ENCODE peak calls at places on chromosomes 13 and 19, in five cellular contexts. One of them, this sample, is unnamed.

GRCh38 chr19:7292950-7293794 is 1.0 kb downstream of the INSR start:
- DNase-seq in thyroid gland: peak; percentile 44
- DNase-seq in aorta: peak; percentile 69
- DNase-seq in OCI-LY7: peak; percentile 56
- DNase-seq in thoracic aorta: no peak
- DNase-seq in this sample: peak; percentile 70

GRCh38 chr13:90792335-90792734 is 555.2 kb upstream of the MIR17HG start:
- DNase-seq in thoracic aorta: no peak
- DNase-seq in OCI-LY7: no peak
- DNase-seq in thyroid gland: no peak
- DNase-seq in aorta: no peak
- DNase-seq in this sample: no peak

GRCh38 chr13:50435011-50435410 is 408.5 kb downstream of the DLEU7 start:
- DNase-seq in OCI-LY7: no peak
- DNase-seq in aorta: no peak
- DNase-seq in thyroid gland: no peak
- DNase-seq in thoracic aorta: no peak
- DNase-seq in this sample: no peak

GRCh38 chr13:45142440-45143345 is 22.4 kb downstream of the GTF2F2 start:
- DNase-seq in aorta: no peak
- DNase-seq in OCI-LY7: no peak
- DNase-seq in thyroid gland: no peak
- DNase-seq in thoracic aorta: no peak
- DNase-seq in this sample: no peak

GRCh38 chr19:45076029-45076850 is at the start of gene ZNF296:
- DNase-seq in aorta: peak; percentile 82
- DNase-seq in OCI-LY7: peak; percentile 92
- DNase-seq in thyroid gland: peak; percentile 79
- DNase-seq in thoracic aorta: no peak
- DNase-seq in this sample: peak; percentile 94

GRCh38 chr19:49447485-49448431 is 3.9 kb downstream of the PIH1D1 start:
- DNase-seq in thyroid gland: no peak
- DNase-seq in aorta: peak; percentile 58
- DNase-seq in thoracic aorta: no peak
- DNase-seq in OCI-LY7: peak; percentile 80
- DNase-seq in this sample: peak; percentile 93

GRCh38 chr13:35649162-35649561 is 172.7 kb upstream of the MAB21L1 start:
- DNase-seq in thoracic aorta: no peak
- DNase-seq in OCI-LY7: no peak
- DNase-seq in aorta: no peak
- DNase-seq in thyroid gland: no peak
- DNase-seq in this sample: no peak

GRCh38 chr13:49356224-49356623 is 87.6 kb downstream of the CAB39L start:
- DNase-seq in thoracic aorta: no peak
- DNase-seq in thyroid gland: no peak
- DNase-seq in OCI-LY7: no peak
- DNase-seq in aorta: no peak
- DNase-seq in this sample: no peak

GRCh38 chr19:7920520-7921301 is 573 bp downstream of the SNAPC2 start:
- DNase-seq in aorta: peak; percentile 99
- DNase-seq in thoracic aorta: peak; percentile 100
- DNase-seq in thyroid gland: peak; percentile 99
- DNase-seq in OCI-LY7: peak; percentile 98
- DNase-seq in this sample: peak; percentile 99

GRCh38 chr13:34207872-34208271 is 389.9 kb downstream of the RFC3 start:
- DNase-seq in aorta: no peak
- DNase-seq in thoracic aorta: no peak
- DNase-seq in OCI-LY7: no peak
- DNase-seq in thyroid gland: no peak
- DNase-seq in this sample: no peak

GRCh38 chr19:51511353-51511752 is 9.8 kb upstream of the SIGLEC12 start:
- DNase-seq in thoracic aorta: no peak
- DNase-seq in thyroid gland: no peak
- DNase-seq in aorta: no peak
- DNase-seq in OCI-LY7: peak; percentile 26
- DNase-seq in this sample: peak; percentile 75

GRCh38 chr13:82822935-82823334 is 1059.3 kb downstream of the SLITRK1 start:
- DNase-seq in thoracic aorta: no peak
- DNase-seq in OCI-LY7: no peak
- DNase-seq in thyroid gland: no peak
- DNase-seq in aorta: no peak
- DNase-seq in this sample: no peak

GRCh38 chr19:4803736-4804695 is 12.5 kb downstream of the FEM1A start:
- DNase-seq in thyroid gland: peak; percentile 35
- DNase-seq in aorta: no peak
- DNase-seq in thoracic aorta: no peak
- DNase-seq in OCI-LY7: peak; percentile 85
- DNase-seq in this sample: peak; percentile 96

GRCh38 chr13:98530236-98530635 is 46.7 kb downstream of the STK24 start:
- DNase-seq in OCI-LY7: no peak
- DNase-seq in aorta: no peak
- DNase-seq in thyroid gland: no peak
- DNase-seq in thoracic aorta: no peak
- DNase-seq in this sample: no peak

GRCh38 chr13:46804391-46804815 is 7.4 kb upstream of the ESD start:
- DNase-seq in aorta: no peak
- DNase-seq in thyroid gland: no peak
- DNase-seq in OCI-LY7: no peak
- DNase-seq in thoracic aorta: no peak
- DNase-seq in this sample: no peak

GRCh38 chr13:108947551-108948030 is 318.2 kb downstream of the MYO16 start:
- DNase-seq in OCI-LY7: no peak
- DNase-seq in thoracic aorta: no peak
- DNase-seq in aorta: peak; percentile 66
- DNase-seq in thyroid gland: no peak
- DNase-seq in this sample: no peak

GRCh38 chr19:6264077-6264445 is 15.7 kb downstream of the MLLT1 start:
- DNase-seq in OCI-LY7: no peak
- DNase-seq in aorta: no peak
- DNase-seq in thoracic aorta: no peak
- DNase-seq in thyroid gland: no peak
- DNase-seq in this sample: no peak

GRCh38 chr13:97079726-97080125 is 85.5 kb upstream of the OXGR1 start:
- DNase-seq in aorta: no peak
- DNase-seq in thyroid gland: no peak
- DNase-seq in OCI-LY7: no peak
- DNase-seq in thoracic aorta: no peak
- DNase-seq in this sample: no peak

GRCh38 chr13:98910501-98910951 is 67.3 kb downstream of the DOCK9 start:
- DNase-seq in thoracic aorta: no peak
- DNase-seq in OCI-LY7: no peak
- DNase-seq in thyroid gland: no peak
- DNase-seq in aorta: no peak
- DNase-seq in this sample: peak; percentile 69

GRCh38 chr19:30144242-30144758 is 202.3 kb downstream of the URI1 start:
- DNase-seq in thyroid gland: no peak
- DNase-seq in OCI-LY7: no peak
- DNase-seq in thoracic aorta: no peak
- DNase-seq in aorta: no peak
- DNase-seq in this sample: no peak

GRCh38 chr19:9075064-9075964 is 11.5 kb upstream of the OR1M1 start:
- DNase-seq in OCI-LY7: no peak
- DNase-seq in thyroid gland: peak; percentile 74
- DNase-seq in thoracic aorta: peak; percentile 50
- DNase-seq in aorta: peak; percentile 80
- DNase-seq in this sample: peak; percentile 95

GRCh38 chr19:48975947-48976847 is 11.1 kb downstream of the FTL start:
- DNase-seq in aorta: no peak
- DNase-seq in thoracic aorta: no peak
- DNase-seq in thyroid gland: no peak
- DNase-seq in OCI-LY7: peak; percentile 70
- DNase-seq in this sample: peak; percentile 82

GRCh38 chr13:46962286-46962941 is 65.6 kb upstream of the HTR2A start:
- DNase-seq in OCI-LY7: peak; percentile 54
- DNase-seq in thyroid gland: no peak
- DNase-seq in thoracic aorta: no peak
- DNase-seq in aorta: no peak
- DNase-seq in this sample: no peak

GRCh38 chr19:6773323-6773931 is 919 bp downstream of the VAV1 start:
- DNase-seq in thoracic aorta: no peak
- DNase-seq in thyroid gland: no peak
- DNase-seq in OCI-LY7: peak; percentile 89
- DNase-seq in aorta: peak; percentile 75
- DNase-seq in this sample: peak; percentile 60

GRCh38 chr19:51431124-51431523 is 13.7 kb upstream of the SIGLEC10 start:
- DNase-seq in OCI-LY7: no peak
- DNase-seq in thyroid gland: no peak
- DNase-seq in thoracic aorta: no peak
- DNase-seq in aorta: no peak
- DNase-seq in this sample: no peak

GRCh38 chr19:5048091-5048726 is 79.3 kb downstream of the KDM4B start:
- DNase-seq in OCI-LY7: peak; percentile 46
- DNase-seq in aorta: peak; percentile 86
- DNase-seq in thyroid gland: peak; percentile 74
- DNase-seq in thoracic aorta: peak; percentile 37
- DNase-seq in this sample: peak; percentile 95

GRCh38 chr13:93777504-93777903 is 550.9 kb downstream of the GPC6 start:
- DNase-seq in thyroid gland: no peak
- DNase-seq in OCI-LY7: no peak
- DNase-seq in thoracic aorta: no peak
- DNase-seq in aorta: no peak
- DNase-seq in this sample: no peak

GRCh38 chr13:40940841-40941240 is 78.3 kb downstream of the ELF1 start:
- DNase-seq in thoracic aorta: no peak
- DNase-seq in aorta: no peak
- DNase-seq in OCI-LY7: no peak
- DNase-seq in thyroid gland: no peak
- DNase-seq in this sample: no peak

GRCh38 chr13:40941581-40941980 is 77.5 kb downstream of the ELF1 start:
- DNase-seq in OCI-LY7: no peak
- DNase-seq in thoracic aorta: no peak
- DNase-seq in thyroid gland: no peak
- DNase-seq in aorta: no peak
- DNase-seq in this sample: no peak

GRCh38 chr13:40946485-40946884 is 72.6 kb downstream of the ELF1 start:
- DNase-seq in OCI-LY7: no peak
- DNase-seq in thoracic aorta: no peak
- DNase-seq in thyroid gland: no peak
- DNase-seq in aorta: no peak
- DNase-seq in this sample: no peak

GRCh38 chr13:40943073-40943472 is 76.0 kb downstream of the ELF1 start:
- DNase-seq in OCI-LY7: no peak
- DNase-seq in aorta: no peak
- DNase-seq in thyroid gland: peak; percentile 35
- DNase-seq in thoracic aorta: no peak
- DNase-seq in this sample: no peak
- H3K27ac ChIP-seq in OCI-LY7: peak overlapping the region; percentile 0
- H3K27ac ChIP-seq in aorta: no peak overlapping the region
- H3K27ac ChIP-seq in thyroid gland: peak overlapping the region; percentile 57
- H3K27ac ChIP-seq in thoracic aorta: no peak overlapping the region
- H3K27ac ChIP-seq in this sample: no peak overlapping the region

GRCh38 chr13:52356327-52356726 is 49.6 kb downstream of the THSD1 start:
- DNase-seq in OCI-LY7: no peak
- DNase-seq in thyroid gland: no peak
- DNase-seq in aorta: no peak
- DNase-seq in thoracic aorta: no peak
- DNase-seq in this sample: no peak

GRCh38 chr13:52359534-52359933 is 46.4 kb downstream of the THSD1 start:
- DNase-seq in thoracic aorta: no peak
- DNase-seq in aorta: no peak
- DNase-seq in OCI-LY7: no peak
- DNase-seq in thyroid gland: no peak
- DNase-seq in this sample: no peak

DNA sequence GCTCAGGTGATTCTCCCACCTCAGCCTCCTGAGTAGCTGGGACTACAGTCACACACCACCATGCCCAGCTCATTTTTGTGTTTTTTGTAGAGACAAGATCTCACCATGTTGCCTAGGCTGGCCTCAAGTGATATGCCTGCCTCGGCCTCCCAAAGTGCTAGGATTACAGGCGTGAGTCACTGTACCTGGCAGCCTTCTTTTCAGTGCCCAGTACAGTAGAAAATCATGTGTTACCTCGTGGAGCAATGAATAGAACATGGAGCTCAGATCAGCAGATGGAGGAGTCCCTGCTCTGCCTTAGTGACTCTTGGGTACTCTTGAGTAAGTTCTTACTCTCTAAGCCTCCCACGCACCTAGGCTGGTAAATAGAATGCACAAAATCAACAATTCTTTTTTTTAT is 44.7 kb downstream of the THSD1 start:
- DNase-seq in thyroid gland: no peak
- DNase-seq in aorta: no peak
- DNase-seq in OCI-LY7: no peak
- DNase-seq in thoracic aorta: no peak
- DNase-seq in this sample: no peak
- H3K27ac ChIP-seq in thyroid gland: no peak overlapping the region
- H3K27ac ChIP-seq in aorta: no peak overlapping the region
- H3K27ac ChIP-seq in OCI-LY7: no peak overlapping the region
- H3K27ac ChIP-seq in thoracic aorta: no peak overlapping the region
- H3K27ac ChIP-seq in this sample: no peak overlapping the region

DNA sequence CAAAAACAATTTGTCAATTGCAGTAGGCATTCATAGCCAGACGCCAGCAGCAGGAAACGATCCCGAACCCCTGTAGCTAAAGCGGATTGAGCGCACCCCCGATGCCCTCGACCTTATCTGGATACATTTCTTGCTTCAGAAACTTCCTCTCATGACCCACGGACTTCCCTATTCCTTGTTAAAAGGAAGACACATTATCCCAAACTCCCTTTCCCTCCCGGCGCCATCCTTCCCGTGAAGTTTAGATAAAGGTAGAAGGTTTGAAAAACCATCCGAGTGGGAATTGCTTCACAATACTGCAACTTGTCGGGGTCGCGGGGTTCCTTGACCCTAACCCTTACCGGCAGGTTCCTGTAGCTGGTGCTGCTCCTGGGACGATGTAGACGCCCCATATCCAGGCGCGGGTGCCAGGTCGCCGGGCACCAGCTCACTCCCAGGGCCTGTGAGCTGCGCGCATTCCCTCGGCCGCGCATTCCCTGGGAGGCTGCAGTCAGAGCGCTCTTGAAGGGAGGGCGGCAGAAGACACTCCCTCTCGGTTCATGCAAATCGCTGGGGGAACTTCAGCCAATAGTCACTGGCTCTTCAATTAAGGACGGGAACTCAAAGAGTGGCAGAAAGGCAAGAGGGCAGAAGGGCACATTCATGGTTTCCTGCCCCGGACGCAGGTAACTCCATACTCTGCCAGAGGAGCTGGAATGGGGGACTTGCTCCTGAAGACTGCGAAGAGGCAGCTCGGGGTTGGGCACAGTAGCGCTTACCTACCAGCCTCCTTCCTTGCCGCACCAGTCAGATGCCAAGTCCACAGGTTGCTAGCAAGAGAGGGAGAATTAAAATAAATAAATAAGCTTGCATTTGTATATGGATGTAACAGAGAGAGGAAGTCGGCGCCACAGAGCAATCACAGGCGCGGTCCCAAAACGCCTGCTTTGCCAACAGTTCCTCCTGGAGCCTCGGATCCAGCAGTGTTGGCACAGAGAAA is 674 bp downstream of the PCDH20 start:
- DNase-seq in thyroid gland: peak; percentile 66
- DNase-seq in aorta: peak; percentile 50
- DNase-seq in thoracic aorta: no peak
- DNase-seq in OCI-LY7: no peak
- DNase-seq in this sample: peak; percentile 94
- H3K27ac ChIP-seq in thyroid gland: no peak overlapping the region
- H3K27ac ChIP-seq in aorta: no peak overlapping the region
- H3K27ac ChIP-seq in thoracic aorta: peak overlapping the region; percentile 30
- H3K27ac ChIP-seq in OCI-LY7: no peak overlapping the region
- H3K27ac ChIP-seq in this sample: no peak overlapping the region

GRCh38 chr19:21434967-21435544 is 38.1 kb downstream of the ZNF493 start:
- DNase-seq in thyroid gland: no peak
- DNase-seq in aorta: no peak
- DNase-seq in thoracic aorta: no peak
- DNase-seq in OCI-LY7: no peak
- DNase-seq in this sample: no peak
- H3K27ac ChIP-seq in thyroid gland: no peak overlapping the region
- H3K27ac ChIP-seq in aorta: no peak overlapping the region
- H3K27ac ChIP-seq in thoracic aorta: no peak overlapping the region
- H3K27ac ChIP-seq in OCI-LY7: no peak overlapping the region
- H3K27ac ChIP-seq in this sample: no peak overlapping the region